ENCODE peak calls at places on chromosomes 2 and 18, in four cellular contexts. P is heart right ventricle, S is K562, V is upper lobe of left lung. B is an unnamed sample.

GRCh38 chr18:21761471-21762115 is 21.0 kb downstream of the MIB1 start:
- DNase-seq in P (no peak), V (no peak), S (no peak), B (no peak)

GRCh38 chr2:634041-634440 is 43.2 kb downstream of the TMEM18 start:
- DNase-seq in S (no peak), V (no peak), P (no peak), B (no peak)

GRCh38 chr2:174925046-174925784 is 80.0 kb downstream of the CHN1 start:
- DNase-seq in S (no peak), V (no peak), P (no peak), B (no peak)

GRCh38 chr18:57749604-57749970 is 53.5 kb downstream of the ATP8B1 start:
- DNase-seq in P (no peak), V (no peak), S (no peak), B (no peak)

GRCh38 chr2:30436859-30437435 is 10.1 kb upstream of the LCLAT1 start:
- DNase-seq in P (no peak), V (no peak), S (no peak), B (no peak)

GRCh38 chr2:188983427-188984101 is 9.4 kb downstream of the COL3A1 start:
- DNase-seq in P (no peak), S (no peak), V (no peak), B (no peak)

GRCh38 chr2:188811522-188811921 is 162.7 kb upstream of the COL3A1 start:
- DNase-seq in V (no peak), S (no peak), P (no peak), B (no peak)

GRCh38 chr2:46306320-46306719 is 9.1 kb downstream of the EPAS1 start:
- DNase-seq in P (no peak), V (peak; percentile 41), S (no peak), B (no peak)

GRCh38 chr2:207229161-207229560 is 63.4 kb upstream of the KLF7 start:
- DNase-seq in P (no peak), S (no peak), V (no peak), B (no peak)

GRCh38 chr2:34365937-34366336 is 766.8 kb upstream of the FAM98A start:
- DNase-seq in S (no peak), V (no peak), P (no peak), B (no peak)

GRCh38 chr18:31741096-31741735 is 19.5 kb downstream of the SLC25A52 start:
- DNase-seq in V (peak; percentile 43), P (no peak), S (peak; percentile 31), B (peak; percentile 46)

DNA sequence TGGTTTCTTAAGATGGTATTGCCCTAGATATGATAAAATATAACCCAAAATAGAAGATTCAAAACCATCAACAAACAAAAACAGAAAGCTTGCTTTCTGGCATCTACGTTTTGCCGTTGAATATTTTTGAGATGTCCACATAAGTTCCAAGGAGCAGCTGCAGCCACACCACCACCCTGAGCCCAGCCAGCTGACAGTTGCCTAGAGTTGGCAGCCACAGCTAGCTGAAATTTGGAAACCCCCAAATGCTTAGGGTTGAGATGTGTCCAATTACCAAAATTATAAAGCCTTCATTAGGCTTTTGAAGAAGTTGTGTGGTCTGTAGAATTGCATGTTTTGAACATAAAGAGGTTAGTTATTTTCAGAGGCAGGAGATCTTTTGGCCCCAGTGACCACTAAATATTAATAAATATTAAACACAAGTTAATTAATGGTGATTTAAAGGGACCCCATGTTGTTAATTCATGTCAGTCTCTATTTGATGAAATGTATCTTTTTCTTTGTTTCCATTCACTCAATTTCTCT is 118.1 kb upstream of the DTNA start:
- DNase-seq in V (no peak), P (no peak), S (no peak), B (no peak)
- H3K4me1 ChIP-seq in V (peaks cover 8% of the 10 kb centered on the region), P (no peaks in the 10 kb centered on the region), S (no peaks in the 10 kb centered on the region), B (peaks cover 2% of the 10 kb centered on the region)

DNA sequence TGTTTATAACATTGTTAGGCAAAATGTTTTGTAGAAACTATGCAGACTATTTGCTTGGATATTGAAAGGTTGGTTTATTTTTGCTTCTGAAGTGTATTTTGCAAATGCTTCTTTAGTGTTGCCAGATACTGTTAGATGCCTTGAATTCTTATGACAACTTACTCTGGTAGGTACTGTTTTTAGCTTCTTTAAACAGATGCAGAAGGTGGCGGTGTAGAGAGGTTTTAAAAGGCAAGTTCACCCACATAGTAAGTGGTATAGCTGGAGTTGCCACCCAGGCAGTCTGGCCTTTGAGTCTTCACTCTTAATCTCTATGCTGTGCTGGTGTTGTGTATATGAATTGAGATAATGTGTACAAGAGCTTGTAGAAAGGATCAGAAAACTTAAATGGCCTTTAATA is 3.6 kb downstream of the PCYOX1 start:
- DNase-seq in S (no peak), P (no peak), V (no peak), B (no peak)
- TF ChIP-seq CTCF in S (no peak), P (no peak), V (no peak), B (no peak)

DNA sequence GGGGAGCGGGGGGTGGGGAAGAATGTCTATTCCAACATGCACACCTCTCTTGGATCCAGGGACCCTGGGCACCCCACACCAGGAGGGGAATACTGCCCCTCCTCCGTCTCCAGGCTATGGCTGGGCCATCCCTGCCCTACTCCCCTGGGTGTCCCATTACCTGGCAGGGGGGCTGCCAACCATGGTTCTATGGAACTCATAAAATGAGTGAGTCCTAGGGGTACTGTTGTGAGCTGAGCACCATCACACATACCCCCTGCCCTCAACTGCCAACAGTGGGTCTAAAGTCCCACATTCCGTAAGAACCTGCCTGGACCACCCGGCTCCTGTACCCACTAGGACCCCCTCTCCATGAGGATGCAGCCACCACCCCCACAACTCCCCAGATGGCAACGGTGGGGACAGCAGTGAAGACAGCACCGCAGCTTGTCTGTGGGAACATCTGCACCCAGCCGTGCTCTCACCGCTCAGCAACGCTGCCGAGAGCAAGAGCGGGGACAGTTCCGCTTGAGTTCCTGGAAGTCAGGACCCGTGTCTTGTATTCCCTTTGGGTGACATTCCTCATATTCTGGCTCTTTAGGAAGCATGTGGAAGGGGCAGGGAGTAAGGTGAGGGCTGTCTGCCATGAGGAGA is 41.5 kb downstream of the BIN1 start:
- DNase-seq in S (no peak), V (no peak), P (no peak), B (no peak)
- H3K4me1 ChIP-seq in S (peaks cover 19% of the 10 kb centered on the region), V (peaks cover 50% of the 10 kb centered on the region), P (peaks cover 26% of the 10 kb centered on the region), B (no peaks in the 10 kb centered on the region)

GRCh38 chr2:180046202-180046601 is 39.1 kb upstream of the CWC22 start:
- DNase-seq in S (no peak), V (no peak), P (no peak), B (no peak)

GRCh38 chr2:180038997-180039396 is 31.9 kb upstream of the CWC22 start:
- DNase-seq in P (no peak), V (no peak), S (no peak), B (no peak)

GRCh38 chr2:180040146-180040925 is 33.2 kb upstream of the CWC22 start:
- DNase-seq in P (no peak), V (no peak), S (no peak), B (no peak)
- TF ChIP-seq CTCF in P (no peak), V (no peak), S (no peak), B (no peak)

GRCh38 chr18:25457636-25458035 is 105.7 kb upstream of the ZNF521 start:
- DNase-seq in V (no peak), P (no peak), S (no peak), B (no peak)
- H3K4me1 ChIP-seq in V (no peaks in the 10 kb centered on the region), P (no peaks in the 10 kb centered on the region), S (no peaks in the 10 kb centered on the region), B (no peaks in the 10 kb centered on the region)

B was measured in ovary.